ENCODE peak calls at places on chromosomes 12 and 14, in nine cellular contexts. V is fibroblast of lung; D is nephron progenitor cell; H is GM23338; N is HuH-7; J is lung microvascular endothelial cell; E is NCI-H2081; T is GM06990; R is naive thymus-derived CD8-positive, alpha-beta T cell. Z is an unnamed sample.
A peak's percentile ranks its signal among the peaks of the same experiment; 100 is the strongest.

GRCh38 chr14:25833341-25834121 is 764.3 kb downstream of the NOVA1 start:
- DNase-seq in V (peak; percentile 13), D (peak; percentile 54), H (peak; percentile 74), N (peak; percentile 17), J (peak; percentile 58), E (peak; percentile 80), T (no peak), R (no peak), Z (no peak)

GRCh38 chr12:65605019-65605418 is 219.3 kb upstream of the HMGA2 start:
- DNase-seq in V (peak; percentile 40), D (no peak), H (no peak), N (no peak), J (no peak), E (no peak), T (no peak), R (no peak), Z (no peak)

GRCh38 chr12:4736048-4736447 is 15.8 kb downstream of the GALNT8 start:
- DNase-seq in V (no peak), D (no peak), H (no peak), N (no peak), J (no peak), E (no peak), T (no peak), R (no peak), Z (no peak)

GRCh38 chr12:49645151-49646039 is 22.0 kb downstream of the PRPF40B start:
- DNase-seq in V (no peak), D (no peak), H (no peak), N (no peak), J (no peak), E (no peak), T (no peak), R (no peak), Z (no peak)

GRCh38 chr12:2113501-2113912 is 60.7 kb downstream of the CACNA1C start:
- DNase-seq in V (no peak), D (no peak), H (no peak), N (no peak), J (no peak), E (no peak), T (no peak), R (no peak), Z (no peak)

GRCh38 chr14:50790568-50790967 is 40.4 kb downstream of the NIN start:
- DNase-seq in V (peak; percentile 73), D (no peak), H (no peak), N (no peak), J (no peak), E (no peak), T (no peak), R (no peak), Z (no peak)

GRCh38 chr14:54502602-54503001 is 7.1 kb upstream of the CGRRF1 start:
- DNase-seq in V (no peak), D (no peak), H (no peak), N (no peak), J (no peak), E (no peak), T (no peak), R (no peak), Z (no peak)

GRCh38 chr12:2980630-2981029 is 21.4 kb downstream of the TEAD4 start:
- DNase-seq in V (no peak), D (no peak), H (no peak), N (no peak), J (no peak), E (no peak), T (no peak), R (no peak), Z (no peak)

GRCh38 chr14:37063467-37064240 is 108.8 kb downstream of the SLC25A21 start:
- DNase-seq in V (peak; percentile 25), D (peak; percentile 13), H (no peak), N (no peak), J (no peak), E (no peak), T (no peak), R (no peak), Z (no peak)

GRCh38 chr12:59085680-59086079 is 165.4 kb upstream of the LRIG3 start:
- DNase-seq in V (peak; percentile 34), D (no peak), H (no peak), N (no peak), J (no peak), E (peak; percentile 87), T (no peak), R (no peak), Z (no peak)

GRCh38 chr14:93207468-93208308 is 632 bp downstream of the UBR7 start:
- DNase-seq in V (peak; percentile 65), D (peak; percentile 62), H (peak; percentile 78), N (peak; percentile 58), J (peak; percentile 66), E (peak; percentile 55), T (no peak), R (no peak), Z (peak; percentile 69)

GRCh38 chr14:34498684-34499412 is 36.8 kb upstream of the SPTSSA start:
- DNase-seq in V (peak; percentile 26), D (no peak), H (peak; percentile 46), N (no peak), J (peak; percentile 33), E (peak; percentile 49), T (no peak), R (no peak), Z (peak; percentile 32)